ENCODE peak calls at places on chromosomes 6 and 20, in five cellular contexts. A is suprapubic skin; Q is effector memory CD4-positive, alpha-beta T cell; P is CD4-positive, CD25-positive, alpha-beta regulatory T cell; H is prostate gland. J is an unnamed sample. For H3K27me3, the result is how much of the 10 kb centered on the place peaks cover.

GRCh38 chr6:38404355-38404754 is 235.4 kb downstream of the BTBD9 start:
- DNase-seq in A (no peak), H (no peak), P (no peak), Q (no peak), J (no peak)

GRCh38 chr20:46304361-46304760 is 3.9 kb downstream of the CDH22 start:
- DNase-seq in P (no peak), H (no peak), Q (no peak), A (no peak), J (no peak)

GRCh38 chr6:111843347-111844147 is 29.7 kb downstream of the FYN start:
- DNase-seq in Q (peak), A (no peak), P (peak), H (no peak), J (no peak)

GRCh38 chr6:84462697-84463096 is 235.3 kb upstream of the CEP162 start:
- DNase-seq in A (no peak), Q (no peak), P (no peak), H (no peak), J (no peak)

GRCh38 chr6:170140129-170140528 is 150.7 kb downstream of the DLL1 start:
- DNase-seq in A (peak), H (no peak), Q (no peak), P (no peak), J (no peak)

GRCh38 chr6:37007340-37008043 is 2.0 kb downstream of the FGD2 start:
- DNase-seq in A (no peak), H (no peak), P (no peak), Q (no peak), J (no peak)

GRCh38 chr6:131061041-131061770 is 1.8 kb downstream of the EPB41L2 start:
- DNase-seq in P (no peak), H (no peak), A (no peak), Q (no peak), J (no peak)

GRCh38 chr6:119449253-119450156 is 99.9 kb upstream of the MAN1A1 start:
- DNase-seq in A (no peak), Q (no peak), H (no peak), P (no peak), J (no peak)

GRCh38 chr20:62370115-62370806 is 3.1 kb upstream of the LAMA5 start:
- DNase-seq in P (no peak), H (no peak), A (no peak), Q (no peak), J (no peak)

GRCh38 chr20:50593005-50593335 is 82.8 kb downstream of the PTPN1 start:
- DNase-seq in A (no peak), Q (no peak), H (no peak), P (no peak), J (no peak)

GRCh38 chr6:135266675-135267074 is 85.6 kb downstream of the MYB start:
- DNase-seq in H (no peak), Q (no peak), P (no peak), A (no peak), J (peak)

GRCh38 chr20:1893721-1894470 is 1.3 kb upstream of the SIRPA start:
- DNase-seq in Q (no peak), P (no peak), A (no peak), H (no peak), J (peak)

GRCh38 chr20:1894471-1894950 is 696 bp upstream of the SIRPA start:
- DNase-seq in A (peak), Q (no peak), P (no peak), H (peak), J (peak)

GRCh38 chr20:1896859-1897258 is 1.7 kb downstream of the SIRPA start:
- DNase-seq in H (no peak), Q (no peak), A (no peak), P (no peak), J (no peak)

GRCh38 chr20:1895674-1896496 is 678 bp downstream of the SIRPA start:
- DNase-seq in P (no peak), Q (no peak), A (no peak), H (no peak), J (peak)

GRCh38 chr20:1894951-1895673 is at the start of gene SIRPA:
- DNase-seq in Q (no peak), A (peak), P (no peak), H (peak), J (peak)
- H3K27me3 ChIP-seq in Q (under half), A (under half), P (under half), H (under half), J (under half)

GRCh38 chr6:1722801-1723200 is 113.1 kb downstream of the FOXC1 start:
- DNase-seq in P (no peak), Q (no peak), H (no peak), A (no peak), J (no peak)

GRCh38 chr6:1720620-1721322 is 111.1 kb downstream of the FOXC1 start:
- DNase-seq in P (no peak), H (no peak), Q (no peak), A (no peak), J (no peak)

GRCh38 chr6:1726341-1726763 is 116.6 kb downstream of the FOXC1 start:
- DNase-seq in A (no peak), Q (no peak), H (no peak), P (no peak), J (no peak)

GRCh38 chr6:1724616-1725015 is 114.9 kb downstream of the FOXC1 start:
- DNase-seq in Q (no peak), A (peak), H (peak), P (no peak), J (peak)

GRCh38 chr6:1724124-1724523 is 114.4 kb downstream of the FOXC1 start:
- DNase-seq in P (no peak), Q (no peak), A (no peak), H (no peak), J (no peak)
- H3K4me3 ChIP-seq in P (no peak), Q (no peak), A (no peak), H (no peak), J (no peak)

DNA sequence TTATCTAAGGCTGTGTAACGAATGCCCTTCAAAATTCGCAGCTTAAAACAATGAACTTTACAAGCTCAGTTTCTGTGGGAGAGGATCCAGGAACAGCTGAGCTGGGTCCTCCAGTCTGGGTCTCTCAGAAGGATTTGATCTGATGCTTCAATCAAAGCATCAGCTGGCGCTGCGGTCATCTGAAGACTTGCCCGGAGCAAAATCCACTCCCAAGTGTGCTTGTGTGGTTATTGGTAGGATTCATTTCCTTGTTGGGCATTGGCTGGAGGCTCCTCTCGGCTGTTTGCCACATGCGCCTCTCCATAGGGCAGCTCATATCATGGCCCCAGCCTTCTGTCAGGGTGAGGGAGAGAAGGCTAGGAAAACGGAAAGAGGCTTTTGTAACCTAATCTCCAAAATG is 269.3 kb upstream of the CHD6 start:
- DNase-seq in H (no peak), P (no peak), Q (no peak), A (no peak), J (no peak)
- H3K27me3 ChIP-seq in H (under half), P (under half), Q (under half), A (under half), J (under half)

GRCh38 chr6:15399651-15400470 is 154.0 kb downstream of the JARID2 start:
- DNase-seq in H (peak), A (peak), P (no peak), Q (no peak), J (peak)
- H3K4me3 ChIP-seq in H (peak), A (peak), P (peak), Q (no peak), J (no peak)

GRCh38 chr20:25089096-25089495 is 7.2 kb upstream of the VSX1 start:
- DNase-seq in P (no peak), A (no peak), H (no peak), Q (no peak), J (no peak)
- H3K27me3 ChIP-seq in P (under half), A (half or more), H (under half), Q (under half), J (under half)

J was measured in colonic mucosa.